ENCODE peak calls at places on chromosome 7, in ten cellular contexts. U is cardiac muscle cell, D is BE2C, T is DND-41, E is ovary, J is neural progenitor cell, R is fibroblast of mammary gland, I is pancreas, C is fibroblast of pulmonary artery, K is uterus. Y is an unnamed sample.

GRCh38 chr7:4683884-4684565 is 1.9 kb downstream of the FOXK1 start:
- DNase-seq in U (peak; percentile 64), D (peak; percentile 34), T (no peak), E (peak; percentile 71), J (no peak), R (peak; percentile 80), I (peak; percentile 45), C (peak; percentile 69), K (peak; percentile 42), Y (peak; percentile 76)

GRCh38 chr7:818031-818699 is 14.1 kb upstream of the SUN1 start:
- DNase-seq in U (peak; percentile 34), D (no peak), T (no peak), E (peak; percentile 25), J (no peak), R (peak; percentile 92), I (no peak), C (peak; percentile 52), K (no peak), Y (peak; percentile 39)

GRCh38 chr7:55185941-55186609 is 167.3 kb downstream of the EGFR start:
- DNase-seq in U (peak; percentile 73), D (peak; percentile 76), T (no peak), E (no peak), J (no peak), R (peak; percentile 99), I (no peak), C (peak; percentile 75), K (no peak), Y (peak; percentile 97)

GRCh38 chr7:133253522-133253882 is 624 bp downstream of the EXOC4 start:
- DNase-seq in U (peak; percentile 25), D (no peak), T (peak; percentile 29), E (no peak), J (peak; percentile 13), R (peak; percentile 17), I (peak; percentile 7), C (no peak), K (no peak), Y (no peak)

GRCh38 chr7:124791426-124791825 is 25.8 kb upstream of the GPR37 start:
- DNase-seq in U (no peak), D (no peak), T (no peak), E (no peak), J (no peak), R (no peak), I (no peak), C (no peak), K (no peak), Y (no peak)

GRCh38 chr7:96694082-96694481 is 15.6 kb downstream of the SEM1 start:
- DNase-seq in U (no peak), D (no peak), T (no peak), E (no peak), J (no peak), R (no peak), I (no peak), C (no peak), K (no peak), Y (no peak)

GRCh38 chr7:133431134-133431711 is 178.3 kb downstream of the EXOC4 start:
- DNase-seq in U (no peak), D (no peak), T (no peak), E (no peak), J (no peak), R (no peak), I (no peak), C (no peak), K (no peak), Y (no peak)

GRCh38 chr7:101185258-101185839 is 5.3 kb upstream of the NAT16 start:
- DNase-seq in U (no peak), D (no peak), T (no peak), E (no peak), J (no peak), R (peak; percentile 49), I (no peak), C (no peak), K (no peak), Y (peak; percentile 31)

GRCh38 chr7:18400281-18400680 is 95.3 kb upstream of the HDAC9 start:
- DNase-seq in U (no peak), D (no peak), T (no peak), E (no peak), J (no peak), R (no peak), I (no peak), C (no peak), K (no peak), Y (no peak)

GRCh38 chr7:26500749-26501352 is 209.2 kb downstream of the SNX10 start:
- DNase-seq in U (peak; percentile 41), D (no peak), T (no peak), E (no peak), J (peak; percentile 44), R (peak; percentile 51), I (no peak), C (peak; percentile 54), K (no peak), Y (peak; percentile 19)

GRCh38 chr7:76262683-76263402 is 39.6 kb upstream of the HSPB1 start:
- DNase-seq in U (peak; percentile 80), D (peak; percentile 87), T (peak; percentile 48), E (no peak), J (peak; percentile 84), R (peak; percentile 67), I (peak; percentile 48), C (peak; percentile 75), K (no peak), Y (peak; percentile 75)

GRCh38 chr7:106029941-106030340 is 66.9 kb downstream of the CDHR3 start:
- DNase-seq in U (no peak), D (no peak), T (no peak), E (no peak), J (no peak), R (no peak), I (no peak), C (no peak), K (no peak), Y (no peak)

GRCh38 chr7:70416611-70417010 is 715.3 kb upstream of the GALNT17 start:
- DNase-seq in U (no peak), D (peak; percentile 67), T (no peak), E (no peak), J (no peak), R (no peak), I (no peak), C (no peak), K (no peak), Y (no peak)

GRCh38 chr7:17674166-17674955 is 265.9 kb downstream of the SNX13 start:
- DNase-seq in U (no peak), D (no peak), T (no peak), E (no peak), J (no peak), R (no peak), I (no peak), C (no peak), K (no peak), Y (no peak)

GRCh38 chr7:73681031-73681430 is 2.2 kb downstream of the DNAJC30 start:
- DNase-seq in U (peak; percentile 33), D (no peak), T (no peak), E (no peak), J (no peak), R (peak; percentile 59), I (no peak), C (peak; percentile 22), K (no peak), Y (peak; percentile 34)

GRCh38 chr7:119959811-119960210 is 313.2 kb upstream of the KCND2 start:
- DNase-seq in U (peak; percentile 62), D (no peak), T (no peak), E (no peak), J (no peak), R (peak; percentile 82), I (no peak), C (peak; percentile 64), K (no peak), Y (peak; percentile 54)

GRCh38 chr7:155807013-155807804 is 5.1 kb downstream of the SHH start:
- DNase-seq in U (no peak), D (no peak), T (no peak), E (no peak), J (peak; percentile 61), R (no peak), I (no peak), C (no peak), K (no peak), Y (no peak)
- H3K4me3 ChIP-seq in U (no peak overlapping the region), D (no peak overlapping the region), T (no peak overlapping the region), E (no peak overlapping the region), J (peak overlapping the region; percentile 18), R (no peak overlapping the region), I (no peak overlapping the region), C (no peak overlapping the region), K (no peak overlapping the region), Y (no peak overlapping the region)

DNA sequence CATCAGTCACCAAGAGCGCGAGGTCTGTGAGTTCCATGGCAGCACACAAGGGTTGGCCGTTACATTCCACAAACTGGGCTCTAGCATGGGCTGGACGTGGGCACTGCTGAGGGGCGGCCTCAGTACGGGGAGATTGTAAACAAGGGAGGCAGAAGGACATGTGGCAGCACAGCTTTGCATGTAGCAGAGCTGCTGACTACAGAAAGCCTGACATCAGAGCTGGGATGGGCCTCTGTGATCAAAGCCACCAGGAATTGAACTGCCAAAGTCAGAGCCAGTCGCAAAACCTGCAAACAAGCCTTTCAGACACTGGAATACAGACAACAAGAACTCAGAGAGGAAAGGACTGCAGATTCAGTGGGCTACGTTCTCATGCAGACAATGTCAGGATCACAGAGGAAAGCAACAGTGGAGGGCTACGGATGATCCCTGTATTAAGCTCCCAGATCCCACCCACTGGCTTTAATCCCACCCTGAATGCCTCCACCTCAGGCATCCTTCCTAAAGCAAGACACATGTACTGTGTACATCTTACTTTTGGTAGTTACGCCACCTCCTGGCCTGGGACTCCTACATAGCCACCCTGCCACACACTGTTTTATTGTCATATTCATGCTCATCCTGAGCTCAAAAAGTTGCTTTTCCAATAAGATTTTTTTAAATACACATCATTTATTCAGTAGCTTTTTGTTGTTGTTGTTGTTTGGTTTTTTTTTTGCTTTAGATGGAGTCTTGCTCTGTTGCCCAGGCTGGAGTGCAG is 291.1 kb upstream of the IMMP2L start:
- DNase-seq in U (no peak), D (no peak), T (no peak), E (no peak), J (peak; percentile 49), R (peak; percentile 17), I (no peak), C (peak; percentile 32), K (no peak), Y (peak; percentile 22)
- TF ChIP-seq CTCF in U (peak; percentile 8), D (peak; percentile 25), T (peak; percentile 48), E (no peak), J (peak; percentile 46), R (peak; percentile 17), I (no peak), C (peak; percentile 27), K (no peak), Y (peak; percentile 13)

DNA sequence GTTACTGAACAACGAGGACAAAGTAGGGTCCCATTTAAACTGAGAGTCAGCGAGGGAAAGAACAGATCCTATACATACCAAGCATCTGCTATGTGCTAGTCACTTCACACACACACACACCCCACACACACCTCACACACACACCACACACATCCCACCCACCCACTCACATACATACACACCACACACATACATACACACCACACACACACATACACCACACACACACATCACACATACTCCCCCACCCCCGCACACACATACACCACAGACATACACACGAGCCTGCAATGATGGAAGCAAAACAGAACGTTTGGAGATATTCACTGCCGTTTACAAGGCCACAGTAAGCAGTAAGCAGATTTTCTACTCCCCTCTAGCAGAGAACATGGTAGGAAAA is 608 bp upstream of the GRB10 start:
- DNase-seq in U (no peak), D (no peak), T (no peak), E (no peak), J (no peak), R (no peak), I (no peak), C (no peak), K (no peak), Y (no peak)
- H3K4me3 ChIP-seq in U (no peak overlapping the region), D (no peak overlapping the region), T (no peak overlapping the region), E (no peak overlapping the region), J (peak overlapping the region; percentile 65), R (peak overlapping the region; percentile 41), I (peak overlapping the region; percentile 48), C (peak overlapping the region; percentile 49), K (no peak overlapping the region), Y (peak overlapping the region; percentile 49)

GRCh38 chr7:128407751-128408708 is 1.8 kb downstream of the IMPDH1 start:
- DNase-seq in U (peak; percentile 34), D (no peak), T (no peak), E (no peak), J (peak; percentile 52), R (no peak), I (no peak), C (no peak), K (no peak), Y (no peak)
- TF ChIP-seq CTCF in U (no peak), D (no peak), T (no peak), E (no peak), J (no peak), R (no peak), I (no peak), C (no peak), K (no peak), Y (no peak)

Y was measured in cardiac fibroblast.